ENCODE peak calls at places on chromosomes 5 and 9, in five cellular contexts. One of them, this sample, is unnamed.

GRCh38 chr5:72402959-72403628 is 82.9 kb downstream of the PTCD2 start:
- DNase-seq in mammary epithelial cell: no peak
- DNase-seq in adrenal gland: no peak
- DNase-seq in tibial artery: peak
- DNase-seq in gastrocnemius medialis: no peak
- DNase-seq in this sample: no peak

GRCh38 chr5:168951341-168951740 is 349.6 kb downstream of the SLIT3 start:
- DNase-seq in mammary epithelial cell: no peak
- DNase-seq in gastrocnemius medialis: no peak
- DNase-seq in adrenal gland: no peak
- DNase-seq in tibial artery: no peak
- DNase-seq in this sample: no peak

GRCh38 chr9:78280982-78281668 is 15.8 kb upstream of the PSAT1 start:
- DNase-seq in mammary epithelial cell: no peak
- DNase-seq in adrenal gland: peak
- DNase-seq in gastrocnemius medialis: peak
- DNase-seq in tibial artery: peak
- DNase-seq in this sample: no peak

GRCh38 chr5:139295692-139296091 is 2.2 kb downstream of the MATR3 start:
- DNase-seq in mammary epithelial cell: no peak
- DNase-seq in adrenal gland: no peak
- DNase-seq in tibial artery: no peak
- DNase-seq in gastrocnemius medialis: no peak
- DNase-seq in this sample: no peak

GRCh38 chr9:74122661-74123060 is 374.5 kb upstream of the RORB start:
- DNase-seq in gastrocnemius medialis: no peak
- DNase-seq in mammary epithelial cell: peak
- DNase-seq in tibial artery: no peak
- DNase-seq in adrenal gland: no peak
- DNase-seq in this sample: no peak

GRCh38 chr5:24773241-24773640 is 128.5 kb upstream of the CDH10 start:
- DNase-seq in tibial artery: no peak
- DNase-seq in gastrocnemius medialis: no peak
- DNase-seq in adrenal gland: no peak
- DNase-seq in mammary epithelial cell: no peak
- DNase-seq in this sample: no peak

GRCh38 chr5:122264610-122265009 is 47.4 kb upstream of the SNCAIP start:
- DNase-seq in gastrocnemius medialis: no peak
- DNase-seq in adrenal gland: no peak
- DNase-seq in tibial artery: no peak
- DNase-seq in mammary epithelial cell: no peak
- DNase-seq in this sample: no peak

GRCh38 chr5:38124321-38124720 is 134.0 kb upstream of the EGFLAM start:
- DNase-seq in gastrocnemius medialis: no peak
- DNase-seq in tibial artery: no peak
- DNase-seq in mammary epithelial cell: no peak
- DNase-seq in adrenal gland: no peak
- DNase-seq in this sample: no peak

GRCh38 chr9:91159664-91160121 is 202.0 kb downstream of the AUH start:
- DNase-seq in tibial artery: no peak
- DNase-seq in mammary epithelial cell: no peak
- DNase-seq in adrenal gland: peak
- DNase-seq in gastrocnemius medialis: peak
- DNase-seq in this sample: no peak

GRCh38 chr5:58502032-58502431 is 10.8 kb downstream of the GAPT start:
- DNase-seq in tibial artery: no peak
- DNase-seq in adrenal gland: no peak
- DNase-seq in gastrocnemius medialis: no peak
- DNase-seq in mammary epithelial cell: no peak
- DNase-seq in this sample: no peak

GRCh38 chr5:160770718-160771117 is 81.3 kb downstream of the ATP10B start:
- DNase-seq in adrenal gland: no peak
- DNase-seq in gastrocnemius medialis: no peak
- DNase-seq in tibial artery: no peak
- DNase-seq in mammary epithelial cell: no peak
- DNase-seq in this sample: no peak

GRCh38 chr5:60945760-60946253 is 802 bp downstream of the NDUFAF2 start:
- DNase-seq in adrenal gland: peak
- DNase-seq in tibial artery: peak
- DNase-seq in gastrocnemius medialis: peak
- DNase-seq in mammary epithelial cell: peak
- DNase-seq in this sample: no peak

GRCh38 chr5:59039296-59040006 is 456.6 kb downstream of the RAB3C start:
- DNase-seq in adrenal gland: peak
- DNase-seq in mammary epithelial cell: peak
- DNase-seq in tibial artery: peak
- DNase-seq in gastrocnemius medialis: peak
- DNase-seq in this sample: peak

DNA sequence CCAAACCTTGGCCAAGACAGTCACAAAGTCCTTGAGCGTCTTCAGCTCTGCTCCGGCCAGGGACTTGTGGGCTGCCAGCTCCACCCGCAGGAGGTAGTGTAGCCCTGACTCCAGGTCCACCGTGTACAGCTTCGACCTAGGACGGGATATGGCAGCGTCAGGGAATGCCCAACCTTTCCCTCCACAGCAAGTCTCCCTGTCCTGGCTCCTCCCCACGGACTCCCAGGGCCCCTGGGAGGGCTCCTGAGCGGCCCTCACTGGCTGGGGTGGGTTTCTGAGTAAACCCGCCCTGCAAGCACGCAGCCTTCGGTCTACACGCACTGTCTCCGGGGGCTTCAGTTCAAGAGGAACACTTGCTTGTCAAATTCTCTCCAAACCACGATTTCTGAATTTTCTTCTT is 13.7 kb upstream of the LHX3 start:
- DNase-seq in mammary epithelial cell: no peak
- DNase-seq in adrenal gland: no peak
- DNase-seq in tibial artery: no peak
- DNase-seq in gastrocnemius medialis: no peak
- DNase-seq in this sample: no peak
- H3K27ac ChIP-seq in mammary epithelial cell: no peak
- H3K27ac ChIP-seq in adrenal gland: no peak
- H3K27ac ChIP-seq in tibial artery: no peak
- H3K27ac ChIP-seq in gastrocnemius medialis: no peak
- H3K27ac ChIP-seq in this sample: no peak

DNA sequence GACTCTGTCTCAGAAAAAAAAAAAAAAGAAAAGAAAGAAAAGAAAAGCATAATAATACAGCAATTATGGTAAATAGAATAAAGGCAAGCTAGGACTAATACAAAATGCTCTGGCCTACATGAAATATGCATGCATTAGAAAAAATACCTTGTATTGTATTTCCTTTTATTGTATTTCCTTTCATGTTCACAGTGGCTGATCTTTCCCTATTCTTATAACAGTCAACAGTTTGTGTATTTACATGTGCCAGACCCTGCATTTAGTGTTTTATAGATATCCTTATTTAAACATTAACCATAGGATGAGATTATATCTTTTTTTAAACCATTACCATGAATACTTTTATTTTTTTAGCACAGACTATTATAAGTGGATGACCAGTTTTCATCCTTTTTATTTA is 56.3 kb upstream of the ARL15 start:
- DNase-seq in mammary epithelial cell: no peak
- DNase-seq in tibial artery: no peak
- DNase-seq in adrenal gland: no peak
- DNase-seq in gastrocnemius medialis: no peak
- DNase-seq in this sample: no peak
- H3K27ac ChIP-seq in mammary epithelial cell: no peak
- H3K27ac ChIP-seq in tibial artery: no peak
- H3K27ac ChIP-seq in adrenal gland: no peak
- H3K27ac ChIP-seq in gastrocnemius medialis: no peak
- H3K27ac ChIP-seq in this sample: no peak

DNA sequence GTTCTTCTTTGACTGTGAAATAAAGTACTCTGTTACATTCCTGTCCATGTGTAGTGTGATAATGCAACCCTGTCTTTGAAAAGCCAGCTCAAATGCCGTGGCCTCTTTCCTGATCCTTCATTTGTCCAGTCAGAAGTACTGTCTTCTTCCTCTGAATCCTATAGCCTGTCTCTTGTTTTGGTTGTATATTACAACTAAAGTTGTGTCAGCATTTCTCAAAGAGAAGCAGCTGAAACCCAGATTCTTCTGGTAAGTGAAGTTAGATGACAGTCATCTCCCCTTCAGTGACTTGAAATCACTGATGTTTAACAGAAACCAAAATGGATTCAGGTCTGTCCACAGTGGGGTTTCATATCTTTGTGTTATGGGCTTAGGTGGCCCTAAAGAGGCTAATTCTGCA is 196.2 kb downstream of the PCSK1 start:
- DNase-seq in tibial artery: no peak
- DNase-seq in mammary epithelial cell: no peak
- DNase-seq in gastrocnemius medialis: no peak
- DNase-seq in adrenal gland: no peak
- DNase-seq in this sample: no peak
- H3K27ac ChIP-seq in tibial artery: peak
- H3K27ac ChIP-seq in mammary epithelial cell: no peak
- H3K27ac ChIP-seq in gastrocnemius medialis: no peak
- H3K27ac ChIP-seq in adrenal gland: no peak
- H3K27ac ChIP-seq in this sample: no peak

DNA sequence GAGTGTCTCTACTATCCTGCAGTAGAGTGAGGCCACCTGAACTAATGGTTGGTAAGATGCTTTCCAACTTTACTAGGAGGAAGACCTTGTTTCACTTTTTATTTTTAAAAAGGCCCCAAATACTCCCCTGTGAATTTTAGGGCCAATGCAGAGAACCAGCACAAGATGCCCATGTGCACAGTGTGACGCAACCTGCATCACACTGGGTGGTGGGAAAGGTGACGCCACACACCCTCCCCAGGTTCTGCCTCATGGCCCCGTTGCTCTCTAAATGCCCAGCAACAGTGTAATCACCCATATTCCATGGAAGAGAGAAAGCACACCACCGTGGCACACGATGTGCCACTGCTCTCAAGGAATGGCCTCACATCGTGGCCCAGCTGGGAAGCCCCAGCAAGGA is 6.4 kb downstream of the SURF4 start:
- DNase-seq in tibial artery: no peak
- DNase-seq in mammary epithelial cell: no peak
- DNase-seq in gastrocnemius medialis: no peak
- DNase-seq in adrenal gland: no peak
- DNase-seq in this sample: no peak
- H3K27ac ChIP-seq in tibial artery: no peak
- H3K27ac ChIP-seq in mammary epithelial cell: no peak
- H3K27ac ChIP-seq in gastrocnemius medialis: no peak
- H3K27ac ChIP-seq in adrenal gland: no peak
- H3K27ac ChIP-seq in this sample: peak

DNA sequence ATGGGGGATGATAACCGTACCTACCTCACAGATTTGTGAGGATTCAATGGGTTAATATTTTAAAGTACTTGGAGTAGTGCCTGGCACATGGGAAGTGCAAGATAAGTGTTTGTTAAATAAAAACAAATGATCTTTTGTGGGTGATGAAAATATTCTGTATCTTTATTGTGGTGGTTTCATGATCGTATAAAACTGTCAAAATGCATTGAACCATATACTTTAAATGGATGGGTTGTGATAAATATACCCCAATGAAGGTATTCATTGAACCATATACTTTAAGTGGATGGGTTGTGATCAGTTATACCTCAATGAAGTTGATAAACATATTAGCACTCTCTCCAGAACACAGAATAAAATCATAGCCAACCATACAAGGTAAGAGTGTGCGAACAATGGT is 234.5 kb downstream of the CRB2 start:
- DNase-seq in adrenal gland: no peak
- DNase-seq in gastrocnemius medialis: no peak
- DNase-seq in mammary epithelial cell: no peak
- DNase-seq in tibial artery: no peak
- DNase-seq in this sample: no peak
- H3K27ac ChIP-seq in adrenal gland: no peak
- H3K27ac ChIP-seq in gastrocnemius medialis: no peak
- H3K27ac ChIP-seq in mammary epithelial cell: no peak
- H3K27ac ChIP-seq in tibial artery: no peak
- H3K27ac ChIP-seq in this sample: no peak

GRCh38 chr9:118606669-118607068 is 762.6 kb downstream of the BRINP1 start:
- DNase-seq in gastrocnemius medialis: no peak
- DNase-seq in mammary epithelial cell: no peak
- DNase-seq in tibial artery: no peak
- DNase-seq in adrenal gland: no peak
- DNase-seq in this sample: no peak

GRCh38 chr9:118612201-118612600 is 757.0 kb downstream of the BRINP1 start:
- DNase-seq in mammary epithelial cell: no peak
- DNase-seq in adrenal gland: no peak
- DNase-seq in tibial artery: no peak
- DNase-seq in gastrocnemius medialis: no peak
- DNase-seq in this sample: no peak

GRCh38 chr9:118614011-118614410 is 755.2 kb downstream of the BRINP1 start:
- DNase-seq in gastrocnemius medialis: no peak
- DNase-seq in adrenal gland: no peak
- DNase-seq in tibial artery: no peak
- DNase-seq in mammary epithelial cell: no peak
- DNase-seq in this sample: no peak

DNA sequence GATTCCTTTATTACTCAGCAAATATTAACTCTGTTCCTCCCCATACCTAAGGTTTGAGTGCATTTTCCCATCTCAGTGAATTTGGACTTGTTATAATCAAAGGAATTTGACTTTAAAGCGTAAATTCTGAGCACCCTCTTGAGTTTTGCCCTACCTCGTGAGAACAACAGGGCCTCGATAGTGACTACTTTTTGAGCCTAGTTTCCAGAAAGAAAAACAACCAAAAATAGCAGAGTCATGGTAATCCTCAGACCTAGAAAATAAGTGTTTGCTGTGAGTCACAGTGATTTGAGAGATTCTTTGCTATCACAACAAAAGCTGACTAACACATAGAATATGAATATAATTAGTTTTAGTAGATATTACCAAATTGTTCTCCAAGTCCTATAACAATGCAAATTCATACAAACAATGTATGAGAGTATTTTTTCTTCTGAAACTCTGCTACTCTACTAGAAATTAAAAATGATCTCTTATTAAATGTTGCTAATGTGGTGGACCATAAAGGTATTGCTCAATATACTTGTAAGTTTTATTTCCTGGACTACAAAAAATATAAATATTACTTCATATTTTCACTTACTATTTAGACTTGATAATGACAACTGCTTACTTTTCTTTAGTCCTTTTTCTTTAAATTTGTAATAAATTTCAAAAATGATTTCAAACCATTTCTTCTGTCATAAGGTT is 759.7 kb downstream of the BRINP1 start:
- DNase-seq in gastrocnemius medialis: no peak
- DNase-seq in mammary epithelial cell: peak
- DNase-seq in tibial artery: no peak
- DNase-seq in adrenal gland: no peak
- DNase-seq in this sample: no peak
- H3K27ac ChIP-seq in gastrocnemius medialis: no peak
- H3K27ac ChIP-seq in mammary epithelial cell: no peak
- H3K27ac ChIP-seq in tibial artery: no peak
- H3K27ac ChIP-seq in adrenal gland: no peak
- H3K27ac ChIP-seq in this sample: peak